ENCODE peak calls at places on chromosome 11, in four cellular contexts. R is IMR-90, S is gastrocnemius medialis, L is sigmoid colon. J is an unnamed sample. For H3K9me3, the result is how much of the 10 kb centered on the place peaks cover.

GRCh38 chr11:3058753-3059664 is 1.8 kb upstream of the CARS1 start:
- DNase-seq in R (peak), S (peak), L (no peak), J (no peak)

GRCh38 chr11:129374993-129375721 is 491 bp upstream of the BARX2 start:
- DNase-seq in R (no peak), S (peak), L (no peak), J (peak)

GRCh38 chr11:109508943-109509342 is 87.0 kb downstream of the C11orf87 start:
- DNase-seq in R (no peak), S (no peak), L (no peak), J (no peak)

GRCh38 chr11:93024376-93024775 is 54.9 kb downstream of the MTNR1B start:
- DNase-seq in R (peak), S (no peak), L (no peak), J (no peak)

GRCh38 chr11:102223859-102224258 is 93.4 kb upstream of the BIRC3 start:
- DNase-seq in R (peak), S (no peak), L (no peak), J (no peak)

GRCh38 chr11:24781288-24781687 is 284.4 kb downstream of the LUZP2 start:
- DNase-seq in R (no peak), S (no peak), L (no peak), J (no peak)

GRCh38 chr11:61968758-61969390 is 1.4 kb upstream of the FTH1 start:
- DNase-seq in R (no peak), S (no peak), L (peak), J (no peak)

GRCh38 chr11:20068691-20069090 is 91.6 kb downstream of the DBX1 start:
- DNase-seq in R (no peak), S (no peak), L (no peak), J (no peak)

GRCh38 chr11:111059726-111060125 is 185.8 kb upstream of the POU2AF2 start:
- DNase-seq in R (peak), S (no peak), L (no peak), J (no peak)

GRCh38 chr11:117950320-117950719 is 21.1 kb upstream of the TMPRSS13 start:
- DNase-seq in R (no peak), S (no peak), L (no peak), J (no peak)

GRCh38 chr11:85236211-85236610 is 390.9 kb downstream of the DLG2 start:
- DNase-seq in R (no peak), S (no peak), L (no peak), J (no peak)

GRCh38 chr11:75896843-75897419 is 81.9 kb downstream of the UVRAG start:
- DNase-seq in R (peak), S (no peak), L (no peak), J (no peak)

GRCh38 chr11:2993000-2993330 is 836 bp upstream of the NAP1L4 start:
- DNase-seq in R (no peak), S (no peak), L (no peak), J (no peak)

GRCh38 chr11:27370374-27370773 is 7.4 kb upstream of the CCDC34 start:
- DNase-seq in R (peak), S (no peak), L (no peak), J (no peak)

GRCh38 chr11:8361206-8361605 is 97.5 kb upstream of the LMO1 start:
- DNase-seq in R (no peak), S (no peak), L (no peak), J (no peak)

GRCh38 chr11:13333456-13333957 is 55.9 kb downstream of the BMAL1 start:
- DNase-seq in R (no peak), S (no peak), L (no peak), J (no peak)

GRCh38 chr11:80188228-80188627 is 747.4 kb upstream of the TENM4 start:
- DNase-seq in R (no peak), S (no peak), L (no peak), J (no peak)

GRCh38 chr11:75595511-75595910 is 33.5 kb downstream of the SERPINH1 start:
- DNase-seq in R (no peak), S (no peak), L (no peak), J (no peak)

GRCh38 chr11:72646472-72646871 is 27.8 kb downstream of the PDE2A start:
- DNase-seq in R (no peak), S (no peak), L (no peak), J (no peak)

GRCh38 chr11:95922536-95923440 is 1.1 kb downstream of the MTMR2 start:
- DNase-seq in R (no peak), S (no peak), L (no peak), J (no peak)

GRCh38 chr11:66632952-66633351 is 5.6 kb upstream of the RBM4 start:
- DNase-seq in R (no peak), S (no peak), L (no peak), J (no peak)

GRCh38 chr11:2299773-2300172 is 1.9 kb downstream of the C11orf21 start:
- DNase-seq in R (no peak), S (no peak), L (no peak), J (no peak)

GRCh38 chr11:102389253-102389652 is 42.2 kb downstream of the BIRC2 start:
- DNase-seq in R (no peak), S (no peak), L (no peak), J (no peak)

GRCh38 chr11:76665172-76665571 is 5.4 kb downstream of the LRRC32 start:
- DNase-seq in R (no peak), S (peak), L (peak), J (no peak)

GRCh38 chr11:102666331-102666957 is 39.1 kb downstream of the MMP27 start:
- DNase-seq in R (peak), S (no peak), L (no peak), J (peak)

GRCh38 chr11:74012072-74012809 is 3.4 kb upstream of the UCP3 start:
- DNase-seq in R (no peak), S (no peak), L (peak), J (no peak)

GRCh38 chr11:57530596-57531507 is at the start of gene TIMM10:
- DNase-seq in R (peak), S (peak), L (peak), J (peak)

GRCh38 chr11:121451178-121451981 is 734 bp upstream of the SORL1 start:
- DNase-seq in R (no peak), S (no peak), L (no peak), J (no peak)

GRCh38 chr11:130115218-130115617 is 44.4 kb upstream of the ST14 start:
- DNase-seq in R (peak), S (no peak), L (no peak), J (no peak)

GRCh38 chr11:77202941-77203900 is 75.2 kb downstream of the MYO7A start:
- DNase-seq in R (no peak), S (no peak), L (peak), J (no peak)

GRCh38 chr11:114610984-114611944 is 15.7 kb upstream of the NXPE4 start:
- DNase-seq in R (peak), S (no peak), L (no peak), J (no peak)

GRCh38 chr11:114609429-114609828 is 13.8 kb upstream of the NXPE4 start:
- DNase-seq in R (no peak), S (no peak), L (no peak), J (no peak)

GRCh38 chr11:114607753-114608459 is 12.3 kb upstream of the NXPE4 start:
- DNase-seq in R (no peak), S (no peak), L (no peak), J (no peak)

GRCh38 chr11:114612686-114613085 is 17.1 kb upstream of the NXPE4 start:
- DNase-seq in R (no peak), S (no peak), L (no peak), J (no peak)

GRCh38 chr11:114610550-114610949 is 15.0 kb upstream of the NXPE4 start:
- DNase-seq in R (no peak), S (no peak), L (no peak), J (no peak)
- H3K9me3 ChIP-seq in R (under half), S (under half), L (under half), J (under half)

DNA sequence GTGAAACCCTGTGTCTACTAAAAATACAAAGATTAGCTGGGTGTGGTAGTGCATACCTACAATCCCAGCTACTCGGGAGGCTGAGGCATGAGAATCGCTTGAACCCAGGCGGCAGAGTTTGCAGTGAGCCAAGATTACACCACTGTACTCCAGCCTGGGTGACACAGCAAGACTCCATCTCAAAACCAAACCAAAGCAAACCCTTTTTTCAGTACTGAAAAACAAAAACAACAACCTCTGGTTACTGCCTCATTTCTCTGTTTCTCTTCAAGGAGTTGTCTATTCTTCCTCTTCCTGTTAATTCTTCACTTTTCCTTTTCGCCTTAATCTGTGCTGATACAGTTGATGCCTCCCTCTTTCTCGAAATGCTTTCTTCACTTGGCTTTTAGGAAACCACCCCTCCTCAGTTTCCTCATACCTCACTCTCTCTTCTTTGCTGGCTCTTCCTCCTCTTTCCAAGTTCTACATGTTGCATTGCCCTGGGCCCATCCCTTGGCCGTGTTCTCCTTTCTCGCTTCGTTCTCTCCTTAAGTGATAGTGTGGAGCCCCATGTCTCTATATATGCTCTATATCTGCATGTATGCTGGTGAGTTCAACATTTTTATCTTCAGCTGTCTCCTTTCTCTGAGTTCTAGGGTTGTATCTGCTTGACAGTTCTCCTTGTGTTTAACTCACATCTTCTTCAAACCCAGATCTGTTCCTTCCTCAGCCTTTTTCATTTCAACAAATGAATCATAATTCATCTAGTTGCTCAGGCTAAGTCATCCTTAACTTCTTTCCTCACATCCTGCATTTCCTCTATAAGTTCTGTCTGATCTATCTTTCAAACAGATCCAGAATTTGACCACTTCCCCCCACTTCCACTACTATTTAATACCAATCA is 37.1 kb downstream of the NUCB2 start:
- DNase-seq in R (no peak), S (no peak), L (no peak), J (no peak)
- H3K27ac ChIP-seq in R (peak), S (no peak), L (no peak), J (no peak)

GRCh38 chr11:10906521-10906920 is 48.7 kb upstream of the ZBED5 start:
- DNase-seq in R (peak), S (no peak), L (no peak), J (no peak)
- TF ChIP-seq CTCF in R (no peak), S (peak), L (no peak), J (no peak)

DNA sequence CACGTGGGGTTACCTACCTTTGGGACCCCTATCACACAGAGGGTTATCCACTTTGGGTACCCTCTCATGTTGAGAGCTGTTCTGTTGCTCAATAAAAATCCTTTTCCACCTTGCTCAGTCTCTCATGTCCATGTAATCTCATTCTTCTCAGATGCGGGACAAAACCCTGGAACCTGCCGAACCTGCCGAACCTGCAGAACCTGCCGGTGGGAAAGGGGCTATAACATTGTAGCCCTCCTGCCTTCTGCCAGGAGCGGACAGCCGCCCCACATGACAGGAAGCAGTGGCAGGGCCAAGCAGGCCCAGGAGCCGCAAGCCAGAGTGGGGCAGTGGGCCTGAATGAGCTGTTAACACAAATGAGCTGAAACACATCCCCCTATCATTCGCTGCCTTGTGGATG is 18.1 kb downstream of the NPAT start:
- DNase-seq in R (no peak), S (no peak), L (no peak), J (no peak)
- H3K9me3 ChIP-seq in R (under half), S (under half), L (under half), J (under half)

GRCh38 chr11:128052912-128053641 is 534.3 kb downstream of the ETS1 start:
- DNase-seq in R (peak), S (no peak), L (no peak), J (no peak)
- H3K27ac ChIP-seq in R (peak), S (no peak), L (no peak), J (no peak)

DNA sequence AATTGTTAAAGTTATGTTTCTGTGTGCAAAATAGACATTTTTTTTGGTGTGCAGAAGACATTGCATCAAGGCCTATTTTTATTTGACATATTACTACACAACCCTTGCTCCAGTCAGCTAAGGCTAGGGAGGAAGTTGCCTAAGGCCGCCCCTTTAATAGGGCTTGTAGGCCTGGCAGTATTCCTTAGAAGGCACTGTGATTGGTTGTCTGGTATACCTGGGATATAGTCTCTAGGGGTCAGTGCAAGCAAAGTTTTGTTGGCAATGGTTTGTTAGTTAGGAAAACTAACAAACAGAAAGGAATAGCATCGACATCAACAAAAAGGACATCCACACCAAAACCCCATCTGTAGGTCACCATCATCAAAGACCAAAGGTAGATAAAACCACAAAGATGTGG is 16.9 kb downstream of the CCDC15 start:
- DNase-seq in R (peak), S (no peak), L (no peak), J (no peak)
- TF ChIP-seq CTCF in R (no peak), S (no peak), L (no peak), J (no peak)

GRCh38 chr11:35951659-35952058 is 7.8 kb downstream of the LDLRAD3 start:
- DNase-seq in R (no peak), S (peak), L (no peak), J (no peak)
- H3K9me3 ChIP-seq in R (under half), S (under half), L (under half), J (under half)

GRCh38 chr11:100445231-100445735 is 241.8 kb upstream of the ARHGAP42 start:
- DNase-seq in R (no peak), S (no peak), L (no peak), J (no peak)
- H3K27ac ChIP-seq in R (no peak), S (no peak), L (no peak), J (no peak)

GRCh38 chr11:68447015-68447801 is 13.3 kb upstream of the PPP6R3 start:
- DNase-seq in R (peak), S (peak), L (peak), J (peak)
- TF ChIP-seq CTCF in R (peak), S (peak), L (peak), J (peak)

GRCh38 chr11:112801286-112802088 is 159.7 kb upstream of the NCAM1 start:
- DNase-seq in R (no peak), S (no peak), L (no peak), J (no peak)
- H3K9me3 ChIP-seq in R (under half), S (under half), L (under half), J (under half)

J was measured in pancreas.